ENCODE peak calls at places on chromosome 21, in nine cellular contexts. L is upper lobe of right lung, E is neural progenitor cell, R is bronchial epithelial cell, W is spleen, M is NB4, S is cardiac fibroblast, O is GM23338, F is testis. G is an unnamed sample.

GRCh38 chr21:41180752-41181151 is 12.8 kb downstream of the BACE2 start:
- DNase-seq in L (no peak), E (no peak), R (no peak), W (no peak), M (no peak), S (no peak), O (no peak), F (no peak), G (no peak)

GRCh38 chr21:45081636-45082035 is 7.3 kb downstream of the ADARB1 start:
- DNase-seq in L (no peak), E (no peak), R (no peak), W (no peak), M (no peak), S (no peak), O (no peak), F (no peak), G (no peak)

GRCh38 chr21:33266050-33266783 is at the start of gene IL10RB:
- DNase-seq in L (peak), E (peak), R (peak), W (peak), M (peak), S (peak), O (peak), F (peak), G (peak)

GRCh38 chr21:25039461-25040380 is 567.6 kb downstream of the MRPL39 start:
- DNase-seq in L (no peak), E (peak), R (no peak), W (no peak), M (peak), S (peak), O (peak), F (no peak), G (no peak)

GRCh38 chr21:44718571-44718970 is 7.2 kb upstream of the TSPEAR start:
- DNase-seq in L (peak), E (peak), R (no peak), W (no peak), M (no peak), S (no peak), O (peak), F (no peak), G (no peak)

GRCh38 chr21:46253610-46254124 is 25.1 kb upstream of the LSS start:
- DNase-seq in L (peak), E (no peak), R (no peak), W (no peak), M (peak), S (peak), O (peak), F (no peak), G (no peak)

GRCh38 chr21:15274701-15275255 is 210.0 kb upstream of the NRIP1 start:
- DNase-seq in L (no peak), E (no peak), R (no peak), W (no peak), M (no peak), S (no peak), O (no peak), F (no peak), G (no peak)

GRCh38 chr21:33078907-33079582 is 9.1 kb downstream of the OLIG1 start:
- DNase-seq in L (no peak), E (no peak), R (peak), W (no peak), M (peak), S (peak), O (no peak), F (no peak), G (no peak)

GRCh38 chr21:46151989-46152938 is 3.1 kb downstream of the FTCD start:
- DNase-seq in L (peak), E (no peak), R (no peak), W (peak), M (no peak), S (no peak), O (no peak), F (peak), G (peak)

GRCh38 chr21:35303085-35303484 is 254.0 kb upstream of the RUNX1 start:
- DNase-seq in L (no peak), E (no peak), R (peak), W (no peak), M (no peak), S (peak), O (no peak), F (no peak), G (no peak)

GRCh38 chr21:45898781-45899180 is 82.8 kb upstream of the COL6A1 start:
- DNase-seq in L (no peak), E (no peak), R (no peak), W (peak), M (no peak), S (no peak), O (no peak), F (no peak), G (no peak)

GRCh38 chr21:15000076-15000475 is 64.7 kb downstream of the NRIP1 start:
- DNase-seq in L (no peak), E (no peak), R (no peak), W (no peak), M (no peak), S (peak), O (no peak), F (no peak), G (no peak)

GRCh38 chr21:36245649-36246048 is 74.3 kb upstream of the MORC3 start:
- DNase-seq in L (no peak), E (no peak), R (no peak), W (no peak), M (no peak), S (no peak), O (peak), F (no peak), G (no peak)

GRCh38 chr21:45306832-45307571 is 19.3 kb upstream of the POFUT2 start:
- DNase-seq in L (peak), E (peak), R (no peak), W (peak), M (peak), S (peak), O (no peak), F (peak), G (no peak)

GRCh38 chr21:36055551-36055950 is 4.8 kb downstream of the SETD4 start:
- DNase-seq in L (no peak), E (no peak), R (no peak), W (no peak), M (no peak), S (no peak), O (no peak), F (no peak), G (no peak)

GRCh38 chr21:37370152-37371040 is 3.8 kb downstream of the DYRK1A start:
- DNase-seq in L (no peak), E (no peak), R (peak), W (no peak), M (peak), S (peak), O (no peak), F (no peak), G (no peak)

GRCh38 chr21:15742052-15742451 is 12.3 kb downstream of the USP25 start:
- DNase-seq in L (no peak), E (peak), R (no peak), W (no peak), M (no peak), S (no peak), O (no peak), F (no peak), G (no peak)

GRCh38 chr21:25999935-26000582 is 170.5 kb downstream of the APP start:
- DNase-seq in L (no peak), E (peak), R (no peak), W (peak), M (no peak), S (no peak), O (peak), F (no peak), G (no peak)

GRCh38 chr21:39125752-39126485 is 57.3 kb downstream of the PSMG1 start:
- DNase-seq in L (no peak), E (peak), R (peak), W (peak), M (peak), S (peak), O (peak), F (peak), G (no peak)

GRCh38 chr21:39631842-39632577 is 19.3 kb downstream of the B3GALT5 start:
- DNase-seq in L (no peak), E (no peak), R (no peak), W (no peak), M (no peak), S (no peak), O (no peak), F (no peak), G (no peak)

GRCh38 chr21:16605588-16605987 is 875.8 kb downstream of the USP25 start:
- DNase-seq in L (no peak), E (no peak), R (no peak), W (no peak), M (no peak), S (no peak), O (peak), F (no peak), G (no peak)

GRCh38 chr21:14453339-14453738 is 70.4 kb upstream of the HSPA13 start:
- DNase-seq in L (no peak), E (no peak), R (no peak), W (no peak), M (no peak), S (no peak), O (no peak), F (no peak), G (no peak)

GRCh38 chr21:37496972-37497371 is 130.4 kb downstream of the DYRK1A start:
- DNase-seq in L (no peak), E (no peak), R (no peak), W (no peak), M (no peak), S (peak), O (peak), F (no peak), G (no peak)

GRCh38 chr21:33069994-33070811 is at the start of gene OLIG1:
- DNase-seq in L (peak), E (peak), R (no peak), W (peak), M (peak), S (peak), O (peak), F (peak), G (no peak)

GRCh38 chr21:34029724-34030528 is 43.5 kb upstream of the MRPS6 start:
- DNase-seq in L (no peak), E (peak), R (peak), W (no peak), M (peak), S (peak), O (peak), F (peak), G (no peak)

GRCh38 chr21:44347911-44348451 is 5.4 kb upstream of the TRPM2 start:
- DNase-seq in L (peak), E (no peak), R (no peak), W (no peak), M (peak), S (no peak), O (no peak), F (no peak), G (no peak)

DNA sequence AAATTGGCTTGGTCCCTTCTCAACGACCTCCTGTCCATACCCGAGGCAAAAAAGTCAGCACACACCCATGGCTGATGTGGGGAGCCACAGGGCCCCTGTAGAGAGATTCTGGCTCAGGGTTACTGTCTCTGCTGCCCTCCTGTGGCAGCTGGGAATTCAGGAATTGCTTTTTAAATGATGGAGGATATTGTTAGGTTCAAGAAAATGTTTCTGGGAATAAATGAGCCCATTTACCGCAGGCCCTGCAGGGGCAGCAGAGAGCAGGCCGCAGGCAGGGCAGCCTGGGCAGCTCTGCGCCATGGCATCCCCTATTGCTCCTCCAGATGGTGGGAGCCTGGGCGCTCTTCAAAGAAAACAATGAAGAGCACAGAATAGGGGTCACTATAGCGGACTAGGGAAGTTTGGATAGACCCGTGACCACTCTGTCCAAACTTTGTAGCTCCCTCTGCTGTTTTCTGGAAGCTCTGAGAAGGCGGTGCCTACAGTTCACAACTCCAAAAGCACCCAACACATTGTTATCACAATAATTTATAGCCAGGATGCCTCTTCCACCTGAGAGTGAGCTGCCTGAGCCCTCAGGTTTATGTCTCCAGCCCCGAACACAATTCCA is 201.1 kb downstream of the BACH1 start:
- DNase-seq in L (no peak), E (peak), R (peak), W (no peak), M (peak), S (peak), O (peak), F (peak), G (no peak)
- TF ChIP-seq CTCF in L (peak), E (peak), R (peak), W (no peak), M (peak), S (peak), O (peak), F (no peak), G (no peak)

GRCh38 chr21:20997633-20998455 is at the start of gene NCAM2:
- DNase-seq in L (peak), E (peak), R (peak), W (peak), M (no peak), S (peak), O (peak), F (peak), G (peak)

GRCh38 chr21:21000576-21001175 is 2.5 kb downstream of the NCAM2 start:
- DNase-seq in L (no peak), E (no peak), R (no peak), W (no peak), M (no peak), S (no peak), O (no peak), F (no peak), G (no peak)

GRCh38 chr21:20998886-20999285 is 677 bp downstream of the NCAM2 start:
- DNase-seq in L (no peak), E (no peak), R (no peak), W (no peak), M (no peak), S (peak), O (no peak), F (no peak), G (no peak)

GRCh38 chr21:20998456-20998789 is 214 bp downstream of the NCAM2 start:
- DNase-seq in L (no peak), E (no peak), R (peak), W (no peak), M (no peak), S (no peak), O (no peak), F (no peak), G (no peak)

DNA sequence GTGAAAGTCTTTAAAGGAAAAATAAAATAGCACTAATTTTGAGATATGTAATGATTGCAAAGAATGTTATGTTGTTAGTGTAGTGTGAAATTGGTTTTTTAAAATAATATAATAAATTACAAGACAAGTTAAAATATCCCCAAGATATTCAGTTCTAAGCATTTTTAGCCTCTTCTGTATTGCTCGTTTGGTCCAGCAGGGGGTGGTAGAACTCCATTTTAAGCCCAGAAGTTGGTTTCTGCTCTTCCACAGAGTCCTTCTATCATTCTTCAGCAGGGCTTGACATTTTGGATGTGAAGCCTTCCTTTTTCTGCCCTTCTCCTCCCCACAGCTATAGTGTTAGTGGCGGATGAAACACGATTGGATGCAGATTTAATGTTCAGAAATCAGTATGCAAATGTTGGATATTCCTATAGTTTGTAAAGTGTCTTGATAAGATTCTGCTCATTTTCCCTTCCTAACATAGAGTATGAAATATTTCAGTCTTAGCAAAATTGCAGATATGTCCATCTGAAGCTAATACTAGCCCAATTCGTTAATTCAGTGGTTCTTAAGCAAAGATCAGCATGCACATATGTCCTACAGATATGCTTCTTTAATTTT is 1.5 kb downstream of the NCAM2 start:
- DNase-seq in L (no peak), E (peak), R (peak), W (no peak), M (peak), S (peak), O (peak), F (peak), G (no peak)
- TF ChIP-seq CTCF in L (peak), E (peak), R (peak), W (peak), M (peak), S (peak), O (peak), F (peak), G (no peak)

GRCh38 chr21:42233067-42233981 is 14.4 kb downstream of the ABCG1 start:
- DNase-seq in L (peak), E (no peak), R (peak), W (peak), M (peak), S (peak), O (peak), F (peak), G (peak)
- TF ChIP-seq CTCF in L (peak), E (peak), R (peak), W (peak), M (peak), S (peak), O (peak), F (no peak), G (no peak)

GRCh38 chr21:31457675-31458074 is 113.6 kb upstream of the TIAM1 start:
- DNase-seq in L (no peak), E (peak), R (no peak), W (no peak), M (peak), S (no peak), O (peak), F (peak), G (no peak)
- TF ChIP-seq CTCF in L (peak), E (peak), R (no peak), W (no peak), M (no peak), S (no peak), O (peak), F (peak), G (no peak)